ENCODE peak calls at places on chromosomes 2 and 18, in four cellular contexts. J, G, W and U are unnamed samples.

GRCh38 chr2:127162261-127163089 is 55.5 kb upstream of the BIN1 start:
- DNase-seq in J (no peak), G (no peak), W (no peak), U (no peak)

GRCh38 chr18:79582978-79583377 is 96.6 kb upstream of the CTDP1 start:
- DNase-seq in J (no peak), G (no peak), W (no peak), U (no peak)

GRCh38 chr2:29014331-29014730 is 33.2 kb downstream of the TOGARAM2 start:
- DNase-seq in J (no peak), W (no peak), G (no peak), U (no peak)

GRCh38 chr2:30683240-30683956 is 123.8 kb downstream of the CAPN13 start:
- DNase-seq in G (peak), W (no peak), J (no peak), U (no peak)

GRCh38 chr2:99879481-99879880 is 262.9 kb downstream of the AFF3 start:
- DNase-seq in W (peak), J (peak), G (no peak), U (no peak)

GRCh38 chr2:64362562-64363026 is 91.4 kb upstream of the LGALSL start:
- DNase-seq in W (peak), G (no peak), J (no peak), U (peak)

GRCh38 chr2:53508667-53509066 is 258.9 kb upstream of the CHAC2 start:
- DNase-seq in G (no peak), J (no peak), W (no peak), U (no peak)

GRCh38 chr2:231355802-231356473 is 39.6 kb upstream of the B3GNT7 start:
- DNase-seq in G (no peak), W (no peak), J (peak), U (no peak)

GRCh38 chr2:44171018-44171417 is 2.3 kb downstream of the PPM1B start:
- DNase-seq in J (peak), W (peak), G (no peak), U (peak)

GRCh38 chr18:45688834-45689233 is 35.1 kb upstream of the SLC14A1 start:
- DNase-seq in W (no peak), G (no peak), J (no peak), U (no peak)

GRCh38 chr2:128441341-128442052 is 122.8 kb upstream of the HS6ST1 start:
- DNase-seq in G (peak), J (no peak), W (no peak), U (no peak)

GRCh38 chr18:25842665-25843064 is 247.7 kb downstream of the SS18 start:
- DNase-seq in G (no peak), J (no peak), W (no peak), U (no peak)

GRCh38 chr18:33630476-33630875 is 52.5 kb downstream of the ASXL3 start:
- DNase-seq in J (no peak), W (no peak), G (no peak), U (no peak)

GRCh38 chr2:100039291-100039985 is 103.0 kb downstream of the AFF3 start:
- DNase-seq in W (no peak), J (no peak), G (no peak), U (no peak)

GRCh38 chr2:136246086-136246669 is 128.2 kb upstream of the CXCR4 start:
- DNase-seq in J (peak), G (peak), W (no peak), U (no peak)

GRCh38 chr2:70905443-70905842 is 30.3 kb upstream of the ATP6V1B1 start:
- DNase-seq in W (no peak), J (no peak), G (peak), U (no peak)

GRCh38 chr18:9861157-9861556 is 24.6 kb upstream of the TXNDC2 start:
- DNase-seq in G (no peak), J (no peak), W (no peak), U (no peak)

GRCh38 chr2:173192071-173192470 is 116.4 kb downstream of the MAP3K20 start:
- DNase-seq in G (no peak), J (no peak), W (peak), U (no peak)

GRCh38 chr2:25597881-25598280 is 75.5 kb downstream of the DTNB start:
- DNase-seq in W (no peak), J (no peak), G (no peak), U (no peak)

GRCh38 chr2:238986491-238987351 is 138.8 kb downstream of the TWIST2 start:
- DNase-seq in J (no peak), W (no peak), G (no peak), U (no peak)

GRCh38 chr18:44495151-44495550 is 185.5 kb upstream of the SETBP1 start:
- DNase-seq in G (no peak), W (no peak), J (no peak), U (no peak)

GRCh38 chr2:27316655-27317412 is 6.1 kb downstream of the MPV17 start:
- DNase-seq in J (no peak), W (no peak), G (no peak), U (no peak)

GRCh38 chr2:139730197-139730596 is 950.0 kb upstream of the NXPH2 start:
- DNase-seq in W (no peak), J (no peak), G (no peak), U (no peak)

GRCh38 chr2:129812071-129812470 is 167.4 kb upstream of the RAB6C start:
- DNase-seq in W (no peak), J (no peak), G (no peak), U (no peak)

GRCh38 chr18:25181581-25181980 is 170.4 kb downstream of the ZNF521 start:
- DNase-seq in W (no peak), J (no peak), G (no peak), U (no peak)

GRCh38 chr18:60506190-60506589 is 133.6 kb upstream of the MC4R start:
- DNase-seq in J (no peak), W (no peak), G (no peak), U (no peak)
- TF ChIP-seq EZH2 in J (no peak), W (no peak), G (no peak), U (no peak)

DNA sequence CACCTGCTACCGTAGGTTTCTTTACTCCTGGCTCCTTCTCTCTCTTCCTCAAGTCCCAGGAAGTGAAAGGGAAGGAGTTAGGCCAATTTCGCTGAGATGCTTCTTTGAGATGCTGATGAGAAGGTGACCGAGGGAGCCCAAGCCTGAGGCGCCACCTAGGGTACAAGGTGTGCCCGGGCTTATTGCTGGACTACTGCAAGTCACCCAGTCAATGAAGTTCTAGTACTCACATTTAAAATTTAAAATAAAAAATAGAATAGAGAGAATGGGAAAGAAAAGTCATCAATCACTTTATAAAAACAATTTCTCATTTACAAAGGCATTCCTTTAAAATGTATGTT is 45.3 kb downstream of the ACAA2 start:
- DNase-seq in W (peak), J (peak), G (peak), U (peak)
- TF ChIP-seq CTCF in W (peak), J (peak), G (peak), U (peak)

GRCh38 chr2:148643421-148643820 is 1.1 kb upstream of the EPC2 start:
- DNase-seq in J (peak), G (no peak), W (peak), U (no peak)
- TF ChIP-seq EZH2 in J (no peak), G (no peak), W (no peak), U (no peak)

GRCh38 chr2:101119431-101119830 is 31.8 kb downstream of the TBC1D8 start:
- DNase-seq in W (peak), G (no peak), J (no peak), U (no peak)
- TF ChIP-seq CTCF in W (no peak), G (no peak), J (no peak), U (no peak)

DNA sequence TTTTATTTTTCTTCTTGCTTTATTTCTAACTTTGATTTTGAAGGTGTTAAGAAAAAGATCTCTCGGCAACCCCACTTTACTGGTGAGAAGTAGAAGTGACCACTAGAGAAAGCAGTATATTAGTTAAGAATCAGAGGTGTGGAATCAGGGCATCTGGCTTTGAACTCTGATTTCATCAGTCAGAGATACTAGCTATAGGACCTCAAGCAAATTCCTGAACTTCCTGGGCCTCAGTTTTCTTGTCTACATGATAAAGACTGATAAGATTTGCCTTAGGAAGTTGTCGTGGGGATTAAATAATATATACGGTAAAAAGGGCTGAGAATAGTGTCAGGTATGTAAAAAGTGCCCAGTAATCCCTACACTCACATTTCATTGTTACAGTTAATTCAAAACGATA is 440.3 kb upstream of the CRIM1 start:
- DNase-seq in J (no peak), W (no peak), G (no peak), U (no peak)
- TF ChIP-seq EZH2 in J (no peak), W (no peak), G (no peak), U (no peak)

GRCh38 chr18:23250893-23251656 is 115.8 kb downstream of the CABLES1 start:
- DNase-seq in J (no peak), G (no peak), W (no peak), U (no peak)
- TF ChIP-seq CTCF in J (no peak), G (no peak), W (no peak), U (no peak)

GRCh38 chr2:74512744-74513604 is 1.3 kb upstream of the TLX2 start:
- DNase-seq in J (no peak), W (no peak), G (peak), U (no peak)
- TF ChIP-seq EZH2 in J (peak), W (no peak), G (no peak), U (no peak)

GRCh38 chr18:74063023-74063422 is 84.6 kb downstream of the FBXO15 start:
- DNase-seq in J (no peak), G (no peak), W (no peak), U (no peak)
- TF ChIP-seq CTCF in J (no peak), G (no peak), W (no peak), U (no peak)

DNA sequence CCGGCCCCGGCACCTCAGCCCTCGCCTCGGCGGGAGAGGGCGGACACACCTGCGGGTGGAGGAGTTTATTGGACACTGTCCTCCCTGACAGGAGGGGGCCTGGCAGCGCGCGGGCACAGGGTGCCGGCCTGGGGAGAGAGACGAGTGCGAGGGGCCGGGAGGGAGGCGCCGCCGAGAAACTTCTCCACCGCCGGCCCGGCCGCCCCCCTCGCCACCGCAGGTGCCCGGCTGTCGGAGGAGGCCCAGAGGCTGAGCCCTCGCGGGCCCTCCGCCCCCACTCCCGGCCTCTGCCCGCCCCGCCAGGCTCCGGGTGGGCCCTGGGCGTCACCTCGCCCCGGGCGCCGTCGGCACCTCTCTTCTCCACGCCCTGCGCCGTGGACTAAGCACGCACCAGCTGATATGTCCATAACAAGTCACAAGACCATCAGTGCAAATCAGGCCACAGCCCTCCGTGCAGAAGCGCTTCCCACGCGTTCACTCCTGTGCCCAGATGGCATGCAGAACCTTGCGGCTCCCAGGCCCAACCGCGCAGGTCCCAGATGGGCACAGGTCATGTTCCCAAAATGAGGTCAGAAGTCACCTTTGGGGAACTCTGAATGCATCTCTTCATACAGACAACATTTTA is 311.2 kb downstream of the CELF4 start:
- DNase-seq in G (peak), W (no peak), J (no peak), U (no peak)
- TF ChIP-seq EZH2 in G (no peak), W (no peak), J (peak), U (peak)

DNA sequence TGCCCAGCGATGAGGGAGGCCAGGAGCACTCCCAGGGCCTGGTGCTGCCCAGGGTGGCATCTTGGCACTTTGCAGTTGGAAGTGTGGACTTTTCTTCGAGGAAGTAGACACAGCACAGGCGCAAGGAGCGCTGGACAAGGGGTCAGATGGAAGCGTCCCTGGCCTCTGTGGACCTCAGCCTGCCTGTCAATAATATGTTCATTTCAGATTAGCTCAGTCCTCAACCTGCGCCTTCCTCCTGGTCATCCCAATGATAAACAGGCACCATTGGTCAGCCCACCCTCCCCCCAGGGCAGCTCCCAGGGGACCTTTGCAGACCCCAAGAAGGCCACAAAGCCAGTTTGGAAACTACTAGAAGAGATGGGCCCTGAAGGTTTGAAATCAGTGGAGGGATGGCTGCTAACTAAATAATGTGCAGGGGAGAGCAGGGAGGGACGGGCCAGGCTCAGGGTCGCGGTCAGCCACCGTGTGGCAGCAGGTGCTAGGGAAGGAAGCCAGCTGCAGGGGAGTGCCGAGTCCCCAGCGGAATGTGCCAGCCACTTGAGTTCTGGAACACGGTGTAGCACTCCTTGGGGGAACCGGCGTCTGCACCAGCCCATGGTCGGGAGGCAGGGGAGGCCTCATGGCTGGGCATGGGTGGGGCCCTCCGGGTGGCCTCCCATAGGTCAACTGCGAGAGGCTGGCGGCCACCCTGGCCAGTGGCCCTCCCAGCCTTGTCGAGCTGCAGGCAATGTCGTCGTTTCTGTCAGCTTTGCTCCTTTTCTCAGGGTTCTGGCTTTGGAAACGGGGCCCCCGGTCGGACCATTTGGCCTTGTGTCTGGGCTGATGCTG is 59.9 kb downstream of the ADI1 start:
- DNase-seq in J (no peak), G (no peak), W (no peak), U (no peak)
- TF ChIP-seq CTCF in J (no peak), G (peak), W (no peak), U (no peak)